ENCODE peak calls at places on chromosomes 5 and 9, in four cellular contexts. Y is A549, C is NB4, Q is Peyer's patch. K is an unnamed sample.

GRCh38 chr5:128304121-128304520 is 220.6 kb downstream of the SLC12A2 start:
- DNase-seq in Y (no peak), C (no peak), Q (no peak), K (no peak)

GRCh38 chr9:133864011-133864410 is 125.9 kb upstream of the SARDH start:
- DNase-seq in Y (no peak), C (no peak), Q (no peak), K (no peak)

GRCh38 chr9:72524820-72525539 is 3.6 kb downstream of the TMC1 start:
- DNase-seq in Y (peak; percentile 74), C (peak; percentile 3), Q (no peak), K (peak; percentile 2)

GRCh38 chr9:121906074-121906520 is 187.0 kb downstream of the TTLL11 start:
- DNase-seq in Y (no peak), C (no peak), Q (no peak), K (no peak)

GRCh38 chr9:133111461-133112360 is 9.3 kb downstream of the RALGDS start:
- DNase-seq in Y (no peak), C (no peak), Q (no peak), K (no peak)

GRCh38 chr5:168315991-168316578 is 24.6 kb downstream of the WWC1 start:
- DNase-seq in Y (no peak), C (no peak), Q (no peak), K (no peak)

GRCh38 chr5:8905021-8905420 is 640.9 kb downstream of the SEMA5A start:
- DNase-seq in Y (no peak), C (no peak), Q (no peak), K (no peak)

GRCh38 chr5:39197556-39197955 is 21.8 kb downstream of the FYB1 start:
- DNase-seq in Y (peak; percentile 46), C (no peak), Q (no peak), K (no peak)

GRCh38 chr5:89967806-89968444 is 441.6 kb downstream of the CETN3 start:
- DNase-seq in Y (no peak), C (peak; percentile 1), Q (no peak), K (no peak)

GRCh38 chr9:35657327-35658143 is at the start of gene RMRP:
- DNase-seq in Y (peak; percentile 98), C (peak; percentile 100), Q (peak; percentile 96), K (peak; percentile 95)

GRCh38 chr9:35658894-35659220 is 765 bp downstream of the CCDC107 start:
- DNase-seq in Y (no peak), C (peak; percentile 65), Q (no peak), K (peak; percentile 57)

GRCh38 chr9:35660966-35661413 is 2.9 kb downstream of the CCDC107 start:
- DNase-seq in Y (no peak), C (no peak), Q (peak; percentile 77), K (no peak)

GRCh38 chr9:35658144-35658893 is at the start of gene CCDC107:
- DNase-seq in Y (peak; percentile 79), C (peak; percentile 86), Q (peak; percentile 92), K (peak; percentile 97)

GRCh38 chr9:35659340-35659739 is 1.2 kb downstream of the CCDC107 start:
- DNase-seq in Y (no peak), C (peak; percentile 18), Q (no peak), K (no peak)
- TF ChIP-seq POLR2A in Y (no peak), C (no peak), Q (no peak), K (no peak)

GRCh38 chr9:77648458-77649108 is 461 bp upstream of the GNA14 start:
- DNase-seq in Y (no peak), C (peak; percentile 6), Q (peak; percentile 78), K (no peak)
- TF ChIP-seq POLR2A in Y (no peak), C (no peak), Q (no peak), K (no peak)

GRCh38 chr9:127611796-127612790 is at the start of gene STXBP1:
- DNase-seq in Y (peak; percentile 84), C (peak; percentile 82), Q (peak; percentile 91), K (peak; percentile 87)
- TF ChIP-seq POLR2A in Y (peak; percentile 59), C (peak; percentile 67), Q (peak; percentile 24), K (peak; percentile 34)

DNA sequence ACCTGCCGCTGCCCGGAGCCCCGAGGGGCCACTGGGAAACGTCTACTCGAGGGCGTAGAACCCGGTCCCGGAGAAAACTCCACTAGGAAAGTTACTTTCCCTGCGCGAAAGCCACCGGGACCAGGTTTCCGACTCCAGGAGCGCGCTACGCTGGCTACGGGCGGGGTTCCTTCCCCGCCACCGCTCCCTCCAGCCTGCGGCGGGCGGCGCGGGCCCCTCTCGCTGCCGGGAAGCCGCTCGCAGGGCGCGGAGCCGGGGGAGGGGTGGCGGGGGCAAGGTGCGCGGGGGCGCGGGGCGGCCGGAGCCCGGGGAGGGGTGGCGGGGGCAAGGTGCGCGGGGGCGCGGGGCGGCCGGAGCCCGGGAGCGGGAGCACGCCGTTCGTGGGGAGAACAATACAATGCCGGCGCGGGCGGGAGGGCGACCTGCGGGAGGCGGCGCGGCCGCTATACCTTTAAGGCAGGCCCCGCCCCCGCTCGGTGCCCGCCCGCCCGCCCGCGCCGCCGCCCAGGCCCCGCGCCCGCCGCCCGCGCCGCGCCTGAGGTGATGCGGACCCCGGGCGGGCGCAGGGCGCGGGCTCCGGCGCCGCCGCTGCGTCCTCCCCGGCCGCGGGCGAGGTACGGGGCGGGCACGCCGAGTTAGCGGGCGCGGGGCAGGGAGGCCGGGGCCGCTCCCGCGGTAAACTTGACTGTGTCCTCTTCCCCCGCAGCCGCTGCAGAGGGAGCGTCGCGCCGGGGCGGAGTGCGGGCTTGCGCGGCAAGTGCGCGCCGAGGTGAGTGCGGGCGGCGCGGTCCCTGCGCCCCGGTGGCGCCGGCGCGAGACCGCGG is 278.2 kb downstream of the AOPEP start:
- DNase-seq in Y (no peak), C (peak; percentile 31), Q (peak; percentile 84), K (peak; percentile 60)
- TF ChIP-seq POLR2A in Y (peak; percentile 38), C (no peak), Q (peak; percentile 38), K (no peak)

GRCh38 chr5:171543486-171543885 is 124.0 kb downstream of the FGF18 start:
- DNase-seq in Y (no peak), C (no peak), Q (no peak), K (no peak)
- TF ChIP-seq POLR2A in Y (no peak), C (no peak), Q (no peak), K (no peak)

GRCh38 chr5:154038604-154039457 is at the start of the genes FAM114A2 and MFAP3:
- DNase-seq in Y (peak; percentile 95), C (peak; percentile 92), Q (peak; percentile 94), K (peak; percentile 93)
- TF ChIP-seq POLR2A in Y (peak; percentile 92), C (peak; percentile 88), Q (peak; percentile 83), K (peak; percentile 95)

GRCh38 chr5:138464018-138464387 is 1.3 kb upstream of the EGR1 start:
- DNase-seq in Y (peak; percentile 95), C (peak; percentile 97), Q (peak; percentile 98), K (peak; percentile 95)

GRCh38 chr5:138465288-138466057 is at the start of gene EGR1:
- DNase-seq in Y (peak; percentile 88), C (peak; percentile 92), Q (peak; percentile 97), K (peak; percentile 95)

GRCh38 chr5:138463335-138464017 is 1.8 kb upstream of the EGR1 start:
- DNase-seq in Y (no peak), C (peak; percentile 40), Q (no peak), K (no peak)

GRCh38 chr5:138466058-138466899 is 1.0 kb downstream of the EGR1 start:
- DNase-seq in Y (no peak), C (no peak), Q (peak; percentile 60), K (peak; percentile 72)

GRCh38 chr5:138464388-138465287 is 641 bp upstream of the EGR1 start:
- DNase-seq in Y (peak; percentile 94), C (peak; percentile 99), Q (peak; percentile 95), K (peak; percentile 99)
- TF ChIP-seq POLR2A in Y (peak; percentile 59), C (peak; percentile 55), Q (peak; percentile 86), K (peak; percentile 70)

GRCh38 chr5:138468133-138468965 is 3.1 kb downstream of the EGR1 start:
- DNase-seq in Y (no peak), C (peak; percentile 39), Q (no peak), K (no peak)

GRCh38 chr5:138468966-138469539 is 3.8 kb downstream of the EGR1 start:
- DNase-seq in Y (no peak), C (no peak), Q (no peak), K (no peak)

GRCh38 chr5:138466900-138467710 is 1.8 kb downstream of the EGR1 start:
- DNase-seq in Y (no peak), C (no peak), Q (no peak), K (peak; percentile 43)

GRCh38 chr5:138469540-138470321 is 4.5 kb downstream of the EGR1 start:
- DNase-seq in Y (peak; percentile 35), C (no peak), Q (no peak), K (no peak)

GRCh38 chr5:138467711-138468132 is 2.4 kb downstream of the EGR1 start:
- DNase-seq in Y (no peak), C (no peak), Q (no peak), K (no peak)
- TF ChIP-seq POLR2A in Y (no peak), C (no peak), Q (no peak), K (no peak)

K was measured in erythroblast.